ENCODE peak calls at places on chromosomes 13 and 19, in six cellular contexts. S is IMR-90, P is SK-N-SH, T is breast epithelium, E is substantia nigra, C is A549. L is an unnamed sample.
A peak's percentile ranks its signal among the peaks of the same experiment; 100 is the strongest.

GRCh38 chr19:37981785-37982475 is 74.9 kb downstream of the SIPA1L3 start:
- DNase-seq in S (peak; percentile 94), P (no peak), T (no peak), E (no peak), C (no peak), L (no peak)

GRCh38 chr19:10305139-10305806 is 4.3 kb downstream of the ZGLP1 start:
- DNase-seq in S (peak; percentile 73), P (no peak), T (no peak), E (no peak), C (no peak), L (no peak)

GRCh38 chr13:108993346-108993745 is 363.9 kb downstream of the MYO16 start:
- DNase-seq in S (peak; percentile 74), P (no peak), T (no peak), E (no peak), C (no peak), L (no peak)

GRCh38 chr13:46158983-46159382 is 23.0 kb downstream of the LCP1 start:
- DNase-seq in S (no peak), P (no peak), T (no peak), E (no peak), C (no peak), L (no peak)

GRCh38 chr13:30846311-30846710 is 59.8 kb upstream of the MEDAG start:
- DNase-seq in S (peak; percentile 49), P (no peak), T (no peak), E (no peak), C (no peak), L (no peak)

GRCh38 chr13:109883181-109884180 is 97.1 kb upstream of the IRS2 start:
- DNase-seq in S (no peak), P (no peak), T (no peak), E (no peak), C (no peak), L (no peak)

GRCh38 chr19:48636859-48637448 is at the start of gene DBP:
- DNase-seq in S (no peak), P (peak; percentile 61), T (no peak), E (no peak), C (peak; percentile 79), L (no peak)

GRCh38 chr19:10112037-10112751 is 701 bp downstream of the P2RY11 start:
- DNase-seq in S (no peak), P (peak; percentile 28), T (no peak), E (no peak), C (peak; percentile 50), L (no peak)

GRCh38 chr19:43439183-43440063 is 24.7 kb downstream of the TEX101 start:
- DNase-seq in S (no peak), P (no peak), T (no peak), E (no peak), C (peak; percentile 91), L (peak; percentile 48)

GRCh38 chr13:80454245-80454644 is 113.3 kb upstream of the SPRY2 start:
- DNase-seq in S (peak; percentile 1), P (no peak), T (no peak), E (no peak), C (no peak), L (no peak)

GRCh38 chr19:33264881-33265445 is 37.4 kb downstream of the CEBPA start:
- DNase-seq in S (no peak), P (no peak), T (no peak), E (no peak), C (no peak), L (no peak)

GRCh38 chr19:1929051-1929742 is 11.8 kb upstream of the CSNK1G2 start:
- DNase-seq in S (peak; percentile 52), P (peak; percentile 93), T (peak; percentile 73), E (peak; percentile 41), C (peak; percentile 67), L (peak; percentile 79)

GRCh38 chr19:2095338-2095938 is 688 bp downstream of the MOB3A start:
- DNase-seq in S (no peak), P (no peak), T (no peak), E (no peak), C (no peak), L (no peak)

GRCh38 chr13:23570099-23570926 is at the start of gene TNFRSF19:
- DNase-seq in S (peak; percentile 91), P (peak; percentile 80), T (no peak), E (no peak), C (no peak), L (no peak)
- H3K27ac ChIP-seq in S (peak within 1 kb of the TSS; percentile 48), P (peak within 1 kb of the TSS; percentile 87), T (peak within 1 kb of the TSS; percentile 72), E (no peak within 1 kb of the TSS), C (no peak within 1 kb of the TSS), L (no peak within 1 kb of the TSS)

GRCh38 chr13:39132286-39132685 is 94.0 kb downstream of the NHLRC3 start:
- DNase-seq in S (no peak), P (no peak), T (no peak), E (no peak), C (no peak), L (no peak)

GRCh38 chr13:39133781-39134180 is 95.5 kb downstream of the NHLRC3 start:
- DNase-seq in S (no peak), P (no peak), T (no peak), E (no peak), C (no peak), L (no peak)

GRCh38 chr13:39134574-39134973 is 96.3 kb downstream of the NHLRC3 start:
- DNase-seq in S (no peak), P (no peak), T (no peak), E (no peak), C (no peak), L (no peak)

GRCh38 chr13:39129253-39129652 is 91.0 kb downstream of the NHLRC3 start:
- DNase-seq in S (no peak), P (no peak), T (no peak), E (no peak), C (no peak), L (no peak)

GRCh38 chr13:39130298-39130697 is 92.0 kb downstream of the NHLRC3 start:
- DNase-seq in S (no peak), P (no peak), T (no peak), E (no peak), C (no peak), L (no peak)
- H3K27ac ChIP-seq in S (no peak overlapping the region), P (no peak overlapping the region), T (no peak overlapping the region), E (no peak overlapping the region), C (no peak overlapping the region), L (no peak overlapping the region)

DNA sequence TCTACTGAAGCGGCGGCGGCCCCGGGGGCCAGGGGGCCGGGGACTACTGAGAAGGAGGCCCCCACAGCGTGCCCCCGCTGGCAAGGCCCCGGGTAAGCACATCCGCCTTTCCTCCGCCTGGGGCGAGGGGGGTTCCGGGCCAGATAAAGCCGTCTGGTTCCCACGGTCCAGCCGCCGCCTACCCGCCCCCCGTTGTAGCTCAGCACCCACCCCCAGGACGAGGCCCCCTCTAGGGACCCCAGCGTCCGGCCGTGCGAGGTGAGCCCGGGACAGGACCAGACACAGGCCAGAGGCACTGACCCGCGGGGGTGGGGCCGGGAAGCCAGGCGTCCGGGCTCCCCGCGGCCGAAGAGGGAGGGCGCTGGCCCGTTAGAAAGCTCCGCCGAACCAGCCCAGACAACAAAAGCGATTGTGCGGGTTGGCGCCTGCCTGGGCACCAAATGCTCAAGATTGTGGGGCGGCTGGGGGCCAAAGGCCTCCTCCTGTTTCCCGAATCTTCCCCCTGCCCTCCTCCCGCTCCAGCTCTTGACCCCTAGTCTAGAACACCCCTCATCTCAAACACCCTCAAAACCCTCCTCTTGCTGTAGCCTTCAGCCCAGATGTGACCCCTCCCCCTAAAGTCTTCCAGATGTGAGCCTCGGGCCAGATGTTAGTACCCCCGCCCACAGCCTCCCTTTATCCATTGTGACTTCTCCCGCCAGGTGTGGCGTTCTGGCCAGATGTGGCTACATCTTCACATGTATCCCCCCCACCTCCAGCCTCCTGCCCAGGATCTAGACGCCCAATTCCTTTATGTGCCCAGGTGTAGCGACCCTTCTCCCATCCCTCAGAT is 867 bp upstream of the LTBP4 start:
- DNase-seq in S (no peak), P (no peak), T (no peak), E (peak; percentile 38), C (no peak), L (no peak)
- H3K27ac ChIP-seq in S (no peak overlapping the region), P (no peak overlapping the region), T (peak overlapping the region; percentile 10), E (peak overlapping the region; percentile 26), C (no peak overlapping the region), L (no peak overlapping the region)

DNA sequence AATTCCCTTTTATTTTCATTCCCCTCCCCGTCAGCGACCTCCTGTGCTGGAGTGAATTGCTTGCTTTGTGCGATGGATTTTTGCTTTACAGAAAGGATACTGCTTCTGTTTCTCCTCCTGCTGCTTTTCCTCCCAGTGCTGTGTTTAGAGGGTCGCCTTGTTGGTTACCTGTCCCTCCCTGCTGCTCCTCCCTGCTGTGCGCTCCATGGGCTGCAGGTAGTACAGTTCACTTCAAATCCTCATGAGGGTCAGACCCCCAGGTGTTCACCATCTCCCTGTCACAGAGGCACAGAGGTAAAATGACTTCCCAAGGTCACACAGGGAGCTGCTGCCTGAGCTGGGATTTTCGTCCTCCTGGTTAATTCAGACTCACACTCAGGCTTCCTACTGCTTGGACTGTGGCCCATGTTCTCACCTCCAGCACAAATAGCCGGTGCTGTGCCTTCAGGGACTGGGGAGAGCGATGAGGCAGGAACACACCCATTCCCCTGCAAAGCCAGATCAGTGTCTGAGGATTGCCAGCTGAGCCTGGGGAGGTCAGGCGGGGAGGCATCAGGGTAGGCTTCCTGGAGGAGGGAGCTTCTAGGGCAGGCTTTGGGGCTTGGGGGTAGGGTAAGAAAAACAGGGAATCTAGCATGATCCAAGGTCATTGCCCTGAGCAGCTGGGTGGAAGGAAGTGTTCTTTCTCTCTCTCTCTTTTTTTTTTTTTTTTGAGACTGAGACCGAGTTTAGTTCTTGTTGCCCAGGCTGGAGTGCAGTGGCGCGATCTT is 14.4 kb downstream of the BICRA start:
- DNase-seq in S (no peak), P (no peak), T (no peak), E (no peak), C (no peak), L (no peak)
- H3K27ac ChIP-seq in S (no peak overlapping the region), P (no peak overlapping the region), T (no peak overlapping the region), E (no peak overlapping the region), C (no peak overlapping the region), L (no peak overlapping the region)

GRCh38 chr13:44396295-44396962 is 22.8 kb downstream of the SERP2 start:
- DNase-seq in S (no peak), P (no peak), T (no peak), E (no peak), C (no peak), L (no peak)
- H3K27ac ChIP-seq in S (no peak overlapping the region), P (no peak overlapping the region), T (peak overlapping the region; percentile 71), E (no peak overlapping the region), C (no peak overlapping the region), L (no peak overlapping the region)